ENCODE peak calls at places on chromosome 22, in five cellular contexts. One of them, this sample, is unnamed.

GRCh38 chr22:37802310-37803194 is 5.2 kb upstream of the GCAT start:
- DNase-seq in NCI-H82: peak
- DNase-seq in activated T-cell treated with anti-CD3 and anti-CD28 coated beads, Interleukin-2, amount 50 U/mL, for 1 hour: no peak
- DNase-seq in mammary epithelial cell: no peak
- DNase-seq in activated T-helper 1 cell treated with anti-CD3 and anti-CD28 coated beads, Interleukin-12 subunit alpha, Interleukin-12 subunit beta, Interleukin-2, Interleukin-4 antibody, amounts not matched to agents 30 ng/mL and 10 ng/mL and 1 ng/mL, durations not matched to agents 14 hours and 24 hours and 36 hours: no peak
- DNase-seq in this sample: peak

GRCh38 chr22:43310311-43310710 is 32.9 kb downstream of the SCUBE1 start:
- DNase-seq in NCI-H82: no peak
- DNase-seq in activated T-cell treated with anti-CD3 and anti-CD28 coated beads, Interleukin-2, amount 50 U/mL, for 1 hour: no peak
- DNase-seq in mammary epithelial cell: no peak
- DNase-seq in activated T-helper 1 cell treated with anti-CD3 and anti-CD28 coated beads, Interleukin-12 subunit alpha, Interleukin-12 subunit beta, Interleukin-2, Interleukin-4 antibody, amounts not matched to agents 30 ng/mL and 10 ng/mL and 1 ng/mL, durations not matched to agents 14 hours and 24 hours and 36 hours: no peak
- DNase-seq in this sample: no peak

GRCh38 chr22:29309332-29310064 is 3.0 kb downstream of the GAS2L1 start:
- DNase-seq in NCI-H82: no peak
- DNase-seq in activated T-cell treated with anti-CD3 and anti-CD28 coated beads, Interleukin-2, amount 50 U/mL, for 1 hour: no peak
- DNase-seq in mammary epithelial cell: no peak
- DNase-seq in activated T-helper 1 cell treated with anti-CD3 and anti-CD28 coated beads, Interleukin-12 subunit alpha, Interleukin-12 subunit beta, Interleukin-2, Interleukin-4 antibody, amounts not matched to agents 30 ng/mL and 10 ng/mL and 1 ng/mL, durations not matched to agents 14 hours and 24 hours and 36 hours: no peak
- DNase-seq in this sample: no peak

GRCh38 chr22:27952779-27953178 is 33.7 kb upstream of the PITPNB start:
- DNase-seq in NCI-H82: no peak
- DNase-seq in activated T-cell treated with anti-CD3 and anti-CD28 coated beads, Interleukin-2, amount 50 U/mL, for 1 hour: no peak
- DNase-seq in mammary epithelial cell: no peak
- DNase-seq in activated T-helper 1 cell treated with anti-CD3 and anti-CD28 coated beads, Interleukin-12 subunit alpha, Interleukin-12 subunit beta, Interleukin-2, Interleukin-4 antibody, amounts not matched to agents 30 ng/mL and 10 ng/mL and 1 ng/mL, durations not matched to agents 14 hours and 24 hours and 36 hours: no peak
- DNase-seq in this sample: no peak

GRCh38 chr22:21734540-21735197 is 925 bp downstream of the YPEL1 start:
- DNase-seq in NCI-H82: peak
- DNase-seq in activated T-cell treated with anti-CD3 and anti-CD28 coated beads, Interleukin-2, amount 50 U/mL, for 1 hour: no peak
- DNase-seq in mammary epithelial cell: no peak
- DNase-seq in activated T-helper 1 cell treated with anti-CD3 and anti-CD28 coated beads, Interleukin-12 subunit alpha, Interleukin-12 subunit beta, Interleukin-2, Interleukin-4 antibody, amounts not matched to agents 30 ng/mL and 10 ng/mL and 1 ng/mL, durations not matched to agents 14 hours and 24 hours and 36 hours: no peak
- DNase-seq in this sample: no peak

GRCh38 chr22:38406617-38407016 is 48.4 kb downstream of the KCNJ4 start:
- DNase-seq in NCI-H82: no peak
- DNase-seq in activated T-cell treated with anti-CD3 and anti-CD28 coated beads, Interleukin-2, amount 50 U/mL, for 1 hour: no peak
- DNase-seq in mammary epithelial cell: peak
- DNase-seq in activated T-helper 1 cell treated with anti-CD3 and anti-CD28 coated beads, Interleukin-12 subunit alpha, Interleukin-12 subunit beta, Interleukin-2, Interleukin-4 antibody, amounts not matched to agents 30 ng/mL and 10 ng/mL and 1 ng/mL, durations not matched to agents 14 hours and 24 hours and 36 hours: no peak
- DNase-seq in this sample: no peak

GRCh38 chr22:25368271-25368670 is 148.8 kb downstream of the CRYBB2 start:
- DNase-seq in NCI-H82: no peak
- DNase-seq in activated T-cell treated with anti-CD3 and anti-CD28 coated beads, Interleukin-2, amount 50 U/mL, for 1 hour: no peak
- DNase-seq in mammary epithelial cell: no peak
- DNase-seq in activated T-helper 1 cell treated with anti-CD3 and anti-CD28 coated beads, Interleukin-12 subunit alpha, Interleukin-12 subunit beta, Interleukin-2, Interleukin-4 antibody, amounts not matched to agents 30 ng/mL and 10 ng/mL and 1 ng/mL, durations not matched to agents 14 hours and 24 hours and 36 hours: no peak
- DNase-seq in this sample: no peak

GRCh38 chr22:45553333-45554039 is 50.8 kb downstream of the FBLN1 start:
- DNase-seq in NCI-H82: peak
- DNase-seq in activated T-cell treated with anti-CD3 and anti-CD28 coated beads, Interleukin-2, amount 50 U/mL, for 1 hour: peak
- DNase-seq in mammary epithelial cell: peak
- DNase-seq in activated T-helper 1 cell treated with anti-CD3 and anti-CD28 coated beads, Interleukin-12 subunit alpha, Interleukin-12 subunit beta, Interleukin-2, Interleukin-4 antibody, amounts not matched to agents 30 ng/mL and 10 ng/mL and 1 ng/mL, durations not matched to agents 14 hours and 24 hours and 36 hours: peak
- DNase-seq in this sample: peak

GRCh38 chr22:25199726-25200520 is at the start of gene CRYBB3:
- DNase-seq in NCI-H82: no peak
- DNase-seq in activated T-cell treated with anti-CD3 and anti-CD28 coated beads, Interleukin-2, amount 50 U/mL, for 1 hour: no peak
- DNase-seq in mammary epithelial cell: no peak
- DNase-seq in activated T-helper 1 cell treated with anti-CD3 and anti-CD28 coated beads, Interleukin-12 subunit alpha, Interleukin-12 subunit beta, Interleukin-2, Interleukin-4 antibody, amounts not matched to agents 30 ng/mL and 10 ng/mL and 1 ng/mL, durations not matched to agents 14 hours and 24 hours and 36 hours: no peak
- DNase-seq in this sample: no peak